ENCODE peak calls at places on chromosomes 3 and 15, in seven cellular contexts. One of them, this sample, is unnamed.

GRCh38 chr15:65287515-65287845 is 797 bp upstream of the PARP16 start:
- DNase-seq in psoas muscle: no peak
- DNase-seq in activated CD8-positive, alpha-beta T cell treated with anti-CD3 and anti-CD28 coated beads for 36 hours: no peak
- DNase-seq in ovary: no peak
- DNase-seq in AG08396: no peak
- DNase-seq in activated naive CD4-positive, alpha-beta T cell: no peak
- DNase-seq in adrenal gland: no peak
- DNase-seq in this sample: no peak

GRCh38 chr3:115401891-115402501 is 221.3 kb upstream of the GAP43 start:
- DNase-seq in ovary: no peak
- DNase-seq in AG08396: peak
- DNase-seq in activated CD8-positive, alpha-beta T cell treated with anti-CD3 and anti-CD28 coated beads for 36 hours: no peak
- DNase-seq in adrenal gland: no peak
- DNase-seq in activated naive CD4-positive, alpha-beta T cell: no peak
- DNase-seq in psoas muscle: no peak
- DNase-seq in this sample: no peak

GRCh38 chr3:14876942-14877341 is 58.2 kb downstream of the FGD5 start:
- DNase-seq in ovary: no peak
- DNase-seq in activated naive CD4-positive, alpha-beta T cell: no peak
- DNase-seq in activated CD8-positive, alpha-beta T cell treated with anti-CD3 and anti-CD28 coated beads for 36 hours: no peak
- DNase-seq in adrenal gland: peak
- DNase-seq in AG08396: peak
- DNase-seq in psoas muscle: peak
- DNase-seq in this sample: no peak

GRCh38 chr3:9902372-9903237 is at the start of gene IL17RE:
- DNase-seq in activated CD8-positive, alpha-beta T cell treated with anti-CD3 and anti-CD28 coated beads for 36 hours: peak
- DNase-seq in activated naive CD4-positive, alpha-beta T cell: no peak
- DNase-seq in ovary: no peak
- DNase-seq in adrenal gland: no peak
- DNase-seq in psoas muscle: no peak
- DNase-seq in AG08396: peak
- DNase-seq in this sample: no peak

GRCh38 chr3:10520118-10520517 is 14.7 kb upstream of the ATP2B2 start:
- DNase-seq in activated CD8-positive, alpha-beta T cell treated with anti-CD3 and anti-CD28 coated beads for 36 hours: no peak
- DNase-seq in activated naive CD4-positive, alpha-beta T cell: no peak
- DNase-seq in psoas muscle: no peak
- DNase-seq in AG08396: no peak
- DNase-seq in adrenal gland: no peak
- DNase-seq in ovary: no peak
- DNase-seq in this sample: no peak

GRCh38 chr3:116947148-116947547 is 237.6 kb downstream of the TUSC7 start:
- DNase-seq in activated CD8-positive, alpha-beta T cell treated with anti-CD3 and anti-CD28 coated beads for 36 hours: no peak
- DNase-seq in activated naive CD4-positive, alpha-beta T cell: no peak
- DNase-seq in AG08396: no peak
- DNase-seq in psoas muscle: no peak
- DNase-seq in ovary: no peak
- DNase-seq in adrenal gland: no peak
- DNase-seq in this sample: no peak

GRCh38 chr3:29370451-29371420 is 89.9 kb downstream of the RBMS3 start:
- DNase-seq in adrenal gland: no peak
- DNase-seq in AG08396: no peak
- DNase-seq in activated naive CD4-positive, alpha-beta T cell: no peak
- DNase-seq in psoas muscle: no peak
- DNase-seq in ovary: no peak
- DNase-seq in activated CD8-positive, alpha-beta T cell treated with anti-CD3 and anti-CD28 coated beads for 36 hours: no peak
- DNase-seq in this sample: no peak

GRCh38 chr15:69160976-69161877 is 792 bp downstream of the GLCE start:
- DNase-seq in ovary: peak
- DNase-seq in activated CD8-positive, alpha-beta T cell treated with anti-CD3 and anti-CD28 coated beads for 36 hours: peak
- DNase-seq in adrenal gland: peak
- DNase-seq in psoas muscle: peak
- DNase-seq in activated naive CD4-positive, alpha-beta T cell: no peak
- DNase-seq in AG08396: peak
- DNase-seq in this sample: peak

GRCh38 chr3:195596648-195597628 is 13.2 kb upstream of the APOD start:
- DNase-seq in AG08396: no peak
- DNase-seq in adrenal gland: no peak
- DNase-seq in psoas muscle: no peak
- DNase-seq in activated naive CD4-positive, alpha-beta T cell: no peak
- DNase-seq in activated CD8-positive, alpha-beta T cell treated with anti-CD3 and anti-CD28 coated beads for 36 hours: no peak
- DNase-seq in ovary: no peak
- DNase-seq in this sample: no peak

GRCh38 chr3:153162513-153163348 is 705 bp downstream of the RAP2B start:
- DNase-seq in activated naive CD4-positive, alpha-beta T cell: no peak
- DNase-seq in ovary: peak
- DNase-seq in activated CD8-positive, alpha-beta T cell treated with anti-CD3 and anti-CD28 coated beads for 36 hours: peak
- DNase-seq in adrenal gland: peak
- DNase-seq in psoas muscle: peak
- DNase-seq in AG08396: peak
- DNase-seq in this sample: no peak

GRCh38 chr3:120506828-120507774 is 56.3 kb upstream of the FSTL1 start:
- DNase-seq in psoas muscle: no peak
- DNase-seq in ovary: no peak
- DNase-seq in AG08396: peak
- DNase-seq in activated naive CD4-positive, alpha-beta T cell: no peak
- DNase-seq in adrenal gland: peak
- DNase-seq in activated CD8-positive, alpha-beta T cell treated with anti-CD3 and anti-CD28 coated beads for 36 hours: peak
- DNase-seq in this sample: no peak

GRCh38 chr3:172148269-172148668 is 108.9 kb downstream of the FNDC3B start:
- DNase-seq in activated CD8-positive, alpha-beta T cell treated with anti-CD3 and anti-CD28 coated beads for 36 hours: no peak
- DNase-seq in AG08396: no peak
- DNase-seq in psoas muscle: no peak
- DNase-seq in adrenal gland: no peak
- DNase-seq in activated naive CD4-positive, alpha-beta T cell: no peak
- DNase-seq in ovary: no peak
- DNase-seq in this sample: no peak

GRCh38 chr3:13841141-13841540 is 38.7 kb downstream of the WNT7A start:
- DNase-seq in ovary: no peak
- DNase-seq in AG08396: no peak
- DNase-seq in activated CD8-positive, alpha-beta T cell treated with anti-CD3 and anti-CD28 coated beads for 36 hours: no peak
- DNase-seq in psoas muscle: no peak
- DNase-seq in adrenal gland: no peak
- DNase-seq in activated naive CD4-positive, alpha-beta T cell: no peak
- DNase-seq in this sample: no peak

GRCh38 chr3:52068055-52068704 is 11.8 kb upstream of the DUSP7 start:
- DNase-seq in ovary: no peak
- DNase-seq in AG08396: no peak
- DNase-seq in psoas muscle: no peak
- DNase-seq in activated CD8-positive, alpha-beta T cell treated with anti-CD3 and anti-CD28 coated beads for 36 hours: no peak
- DNase-seq in adrenal gland: no peak
- DNase-seq in activated naive CD4-positive, alpha-beta T cell: no peak
- DNase-seq in this sample: no peak

GRCh38 chr3:5784656-5785055 is 597.1 kb downstream of the EDEM1 start:
- DNase-seq in activated naive CD4-positive, alpha-beta T cell: no peak
- DNase-seq in ovary: no peak
- DNase-seq in activated CD8-positive, alpha-beta T cell treated with anti-CD3 and anti-CD28 coated beads for 36 hours: no peak
- DNase-seq in AG08396: no peak
- DNase-seq in psoas muscle: no peak
- DNase-seq in adrenal gland: no peak
- DNase-seq in this sample: no peak

GRCh38 chr3:141707741-141708203 is 30.3 kb upstream of the RNF7 start:
- DNase-seq in psoas muscle: no peak
- DNase-seq in adrenal gland: no peak
- DNase-seq in activated CD8-positive, alpha-beta T cell treated with anti-CD3 and anti-CD28 coated beads for 36 hours: no peak
- DNase-seq in activated naive CD4-positive, alpha-beta T cell: no peak
- DNase-seq in ovary: no peak
- DNase-seq in AG08396: no peak
- DNase-seq in this sample: no peak

GRCh38 chr15:84398763-84399701 is 163.5 kb downstream of the GOLGA6L4 start:
- DNase-seq in activated CD8-positive, alpha-beta T cell treated with anti-CD3 and anti-CD28 coated beads for 36 hours: no peak
- DNase-seq in ovary: peak
- DNase-seq in activated naive CD4-positive, alpha-beta T cell: no peak
- DNase-seq in adrenal gland: no peak
- DNase-seq in psoas muscle: no peak
- DNase-seq in AG08396: no peak
- DNase-seq in this sample: no peak

GRCh38 chr3:4994823-4995499 is 15.7 kb downstream of the BHLHE40 start:
- DNase-seq in activated naive CD4-positive, alpha-beta T cell: no peak
- DNase-seq in psoas muscle: peak
- DNase-seq in adrenal gland: peak
- DNase-seq in AG08396: peak
- DNase-seq in ovary: no peak
- DNase-seq in activated CD8-positive, alpha-beta T cell treated with anti-CD3 and anti-CD28 coated beads for 36 hours: no peak
- DNase-seq in this sample: no peak

GRCh38 chr15:76012021-76012551 is at the start of gene NRG4:
- DNase-seq in activated naive CD4-positive, alpha-beta T cell: no peak
- DNase-seq in activated CD8-positive, alpha-beta T cell treated with anti-CD3 and anti-CD28 coated beads for 36 hours: no peak
- DNase-seq in psoas muscle: no peak
- DNase-seq in adrenal gland: peak
- DNase-seq in ovary: no peak
- DNase-seq in AG08396: peak
- DNase-seq in this sample: no peak

GRCh38 chr3:156174229-156174847 is 54.0 kb downstream of the KCNAB1 start:
- DNase-seq in AG08396: no peak
- DNase-seq in psoas muscle: no peak
- DNase-seq in adrenal gland: no peak
- DNase-seq in activated naive CD4-positive, alpha-beta T cell: no peak
- DNase-seq in activated CD8-positive, alpha-beta T cell treated with anti-CD3 and anti-CD28 coated beads for 36 hours: no peak
- DNase-seq in ovary: no peak
- DNase-seq in this sample: no peak

GRCh38 chr3:33355611-33356010 is 78.4 kb downstream of the FBXL2 start:
- DNase-seq in adrenal gland: no peak
- DNase-seq in activated CD8-positive, alpha-beta T cell treated with anti-CD3 and anti-CD28 coated beads for 36 hours: no peak
- DNase-seq in activated naive CD4-positive, alpha-beta T cell: no peak
- DNase-seq in psoas muscle: no peak
- DNase-seq in AG08396: peak
- DNase-seq in ovary: no peak
- DNase-seq in this sample: no peak

GRCh38 chr3:81867875-81868274 is 106.4 kb upstream of the GBE1 start:
- DNase-seq in psoas muscle: no peak
- DNase-seq in AG08396: no peak
- DNase-seq in adrenal gland: no peak
- DNase-seq in activated CD8-positive, alpha-beta T cell treated with anti-CD3 and anti-CD28 coated beads for 36 hours: no peak
- DNase-seq in ovary: no peak
- DNase-seq in activated naive CD4-positive, alpha-beta T cell: no peak
- DNase-seq in this sample: no peak

GRCh38 chr3:49013738-49014660 is 4.4 kb downstream of the DALRD3 start:
- DNase-seq in AG08396: no peak
- DNase-seq in ovary: peak
- DNase-seq in psoas muscle: no peak
- DNase-seq in activated naive CD4-positive, alpha-beta T cell: no peak
- DNase-seq in adrenal gland: no peak
- DNase-seq in activated CD8-positive, alpha-beta T cell treated with anti-CD3 and anti-CD28 coated beads for 36 hours: peak
- DNase-seq in this sample: no peak

GRCh38 chr3:50165388-50166308 is 10.5 kb downstream of the SEMA3F start:
- DNase-seq in psoas muscle: peak
- DNase-seq in AG08396: peak
- DNase-seq in ovary: peak
- DNase-seq in activated CD8-positive, alpha-beta T cell treated with anti-CD3 and anti-CD28 coated beads for 36 hours: no peak
- DNase-seq in adrenal gland: no peak
- DNase-seq in activated naive CD4-positive, alpha-beta T cell: no peak
- DNase-seq in this sample: no peak

GRCh38 chr3:10437272-10437994 is 68.0 kb downstream of the ATP2B2 start:
- DNase-seq in activated CD8-positive, alpha-beta T cell treated with anti-CD3 and anti-CD28 coated beads for 36 hours: peak
- DNase-seq in adrenal gland: no peak
- DNase-seq in AG08396: peak
- DNase-seq in activated naive CD4-positive, alpha-beta T cell: no peak
- DNase-seq in psoas muscle: no peak
- DNase-seq in ovary: no peak
- DNase-seq in this sample: no peak

GRCh38 chr3:58404396-58404795 is 29.2 kb downstream of the PDHB start:
- DNase-seq in activated naive CD4-positive, alpha-beta T cell: no peak
- DNase-seq in adrenal gland: no peak
- DNase-seq in AG08396: peak
- DNase-seq in psoas muscle: no peak
- DNase-seq in ovary: no peak
- DNase-seq in activated CD8-positive, alpha-beta T cell treated with anti-CD3 and anti-CD28 coated beads for 36 hours: no peak
- DNase-seq in this sample: no peak

GRCh38 chr15:58311551-58311950 is 120.2 kb upstream of the LIPC start:
- DNase-seq in ovary: no peak
- DNase-seq in activated naive CD4-positive, alpha-beta T cell: no peak
- DNase-seq in activated CD8-positive, alpha-beta T cell treated with anti-CD3 and anti-CD28 coated beads for 36 hours: no peak
- DNase-seq in AG08396: no peak
- DNase-seq in psoas muscle: no peak
- DNase-seq in adrenal gland: no peak
- DNase-seq in this sample: no peak

This sample was measured in GM19239.